ENCODE peak calls at places on chromosome 5, in ten cellular contexts. One of them, this sample, is unnamed.

GRCh38 chr5:96721351-96721970 is 59.3 kb downstream of the CAST start:
- DNase-seq in foreskin keratinocyte: no peak
- DNase-seq in NCI-H1105: no peak
- DNase-seq in AG04450: no peak
- DNase-seq in GM13977: no peak
- DNase-seq in stimulated activated CD4-positive, alpha-beta T cell treated with anti-CD3 and anti-CD28 coated beads, Interleukin-15, amount 100 ng/mL, for 1 hour: no peak
- DNase-seq in GM12865: no peak
- DNase-seq in left ventricle myocardium inferior: no peak
- DNase-seq in cardiac fibroblast: peak; percentile 58
- DNase-seq in activated T-helper 1 cell treated with Interleukin-2 at 50 U/mL for 16 hours: no peak
- DNase-seq in this sample: no peak

GRCh38 chr5:56305001-56305400 is 71.9 kb upstream of the ANKRD55 start:
- DNase-seq in NCI-H1105: no peak
- DNase-seq in GM12865: no peak
- DNase-seq in left ventricle myocardium inferior: no peak
- DNase-seq in GM13977: no peak
- DNase-seq in activated T-helper 1 cell treated with Interleukin-2 at 50 U/mL for 16 hours: no peak
- DNase-seq in AG04450: no peak
- DNase-seq in foreskin keratinocyte: no peak
- DNase-seq in cardiac fibroblast: no peak
- DNase-seq in stimulated activated CD4-positive, alpha-beta T cell treated with anti-CD3 and anti-CD28 coated beads, Interleukin-15, amount 100 ng/mL, for 1 hour: no peak
- DNase-seq in this sample: no peak

GRCh38 chr5:169197343-169197742 is 103.6 kb downstream of the SLIT3 start:
- DNase-seq in stimulated activated CD4-positive, alpha-beta T cell treated with anti-CD3 and anti-CD28 coated beads, Interleukin-15, amount 100 ng/mL, for 1 hour: no peak
- DNase-seq in cardiac fibroblast: peak; percentile 21
- DNase-seq in AG04450: no peak
- DNase-seq in left ventricle myocardium inferior: no peak
- DNase-seq in foreskin keratinocyte: no peak
- DNase-seq in NCI-H1105: no peak
- DNase-seq in GM13977: no peak
- DNase-seq in GM12865: no peak
- DNase-seq in activated T-helper 1 cell treated with Interleukin-2 at 50 U/mL for 16 hours: no peak
- DNase-seq in this sample: no peak

GRCh38 chr5:1542755-1543154 is 19.0 kb upstream of the LPCAT1 start:
- DNase-seq in activated T-helper 1 cell treated with Interleukin-2 at 50 U/mL for 16 hours: no peak
- DNase-seq in cardiac fibroblast: peak; percentile 89
- DNase-seq in left ventricle myocardium inferior: no peak
- DNase-seq in foreskin keratinocyte: peak; percentile 95
- DNase-seq in GM12865: no peak
- DNase-seq in stimulated activated CD4-positive, alpha-beta T cell treated with anti-CD3 and anti-CD28 coated beads, Interleukin-15, amount 100 ng/mL, for 1 hour: no peak
- DNase-seq in AG04450: no peak
- DNase-seq in NCI-H1105: no peak
- DNase-seq in GM13977: no peak
- DNase-seq in this sample: no peak

GRCh38 chr5:62691946-62692345 is 113.3 kb downstream of the LRRC70 start:
- DNase-seq in GM13977: no peak
- DNase-seq in NCI-H1105: no peak
- DNase-seq in GM12865: no peak
- DNase-seq in activated T-helper 1 cell treated with Interleukin-2 at 50 U/mL for 16 hours: no peak
- DNase-seq in cardiac fibroblast: no peak
- DNase-seq in left ventricle myocardium inferior: no peak
- DNase-seq in stimulated activated CD4-positive, alpha-beta T cell treated with anti-CD3 and anti-CD28 coated beads, Interleukin-15, amount 100 ng/mL, for 1 hour: no peak
- DNase-seq in foreskin keratinocyte: no peak
- DNase-seq in AG04450: no peak
- DNase-seq in this sample: no peak

GRCh38 chr5:124634820-124635323 is 111.6 kb downstream of the ZNF608 start:
- DNase-seq in AG04450: no peak
- DNase-seq in activated T-helper 1 cell treated with Interleukin-2 at 50 U/mL for 16 hours: no peak
- DNase-seq in NCI-H1105: no peak
- DNase-seq in foreskin keratinocyte: no peak
- DNase-seq in GM13977: no peak
- DNase-seq in left ventricle myocardium inferior: no peak
- DNase-seq in cardiac fibroblast: peak; percentile 46
- DNase-seq in stimulated activated CD4-positive, alpha-beta T cell treated with anti-CD3 and anti-CD28 coated beads, Interleukin-15, amount 100 ng/mL, for 1 hour: no peak
- DNase-seq in GM12865: no peak
- DNase-seq in this sample: no peak

GRCh38 chr5:163467682-163468081 is 7.2 kb downstream of the HMMR start:
- DNase-seq in activated T-helper 1 cell treated with Interleukin-2 at 50 U/mL for 16 hours: no peak
- DNase-seq in stimulated activated CD4-positive, alpha-beta T cell treated with anti-CD3 and anti-CD28 coated beads, Interleukin-15, amount 100 ng/mL, for 1 hour: no peak
- DNase-seq in GM13977: no peak
- DNase-seq in left ventricle myocardium inferior: no peak
- DNase-seq in AG04450: no peak
- DNase-seq in cardiac fibroblast: no peak
- DNase-seq in foreskin keratinocyte: no peak
- DNase-seq in GM12865: no peak
- DNase-seq in NCI-H1105: no peak
- DNase-seq in this sample: no peak

GRCh38 chr5:33662721-33663435 is 222.1 kb downstream of the TARS1 start:
- DNase-seq in NCI-H1105: no peak
- DNase-seq in GM13977: no peak
- DNase-seq in GM12865: no peak
- DNase-seq in foreskin keratinocyte: no peak
- DNase-seq in cardiac fibroblast: peak; percentile 74
- DNase-seq in stimulated activated CD4-positive, alpha-beta T cell treated with anti-CD3 and anti-CD28 coated beads, Interleukin-15, amount 100 ng/mL, for 1 hour: no peak
- DNase-seq in activated T-helper 1 cell treated with Interleukin-2 at 50 U/mL for 16 hours: no peak
- DNase-seq in AG04450: no peak
- DNase-seq in left ventricle myocardium inferior: no peak
- DNase-seq in this sample: no peak

GRCh38 chr5:13830536-13830935 is 114.0 kb downstream of the DNAH5 start:
- DNase-seq in left ventricle myocardium inferior: no peak
- DNase-seq in cardiac fibroblast: no peak
- DNase-seq in GM12865: no peak
- DNase-seq in activated T-helper 1 cell treated with Interleukin-2 at 50 U/mL for 16 hours: no peak
- DNase-seq in stimulated activated CD4-positive, alpha-beta T cell treated with anti-CD3 and anti-CD28 coated beads, Interleukin-15, amount 100 ng/mL, for 1 hour: no peak
- DNase-seq in foreskin keratinocyte: peak; percentile 79
- DNase-seq in AG04450: no peak
- DNase-seq in GM13977: no peak
- DNase-seq in NCI-H1105: no peak
- DNase-seq in this sample: no peak

GRCh38 chr5:119435436-119436132 is 16.7 kb upstream of the HSD17B4 start:
- DNase-seq in NCI-H1105: no peak
- DNase-seq in cardiac fibroblast: peak; percentile 67
- DNase-seq in left ventricle myocardium inferior: peak; percentile 55
- DNase-seq in stimulated activated CD4-positive, alpha-beta T cell treated with anti-CD3 and anti-CD28 coated beads, Interleukin-15, amount 100 ng/mL, for 1 hour: peak; percentile 49
- DNase-seq in activated T-helper 1 cell treated with Interleukin-2 at 50 U/mL for 16 hours: peak; percentile 51
- DNase-seq in AG04450: peak; percentile 23
- DNase-seq in GM12865: peak; percentile 84
- DNase-seq in GM13977: peak; percentile 26
- DNase-seq in foreskin keratinocyte: no peak
- DNase-seq in this sample: peak; percentile 72

GRCh38 chr5:6572825-6573380 is 59.9 kb downstream of the NSUN2 start:
- DNase-seq in foreskin keratinocyte: no peak
- DNase-seq in AG04450: no peak
- DNase-seq in NCI-H1105: no peak
- DNase-seq in cardiac fibroblast: no peak
- DNase-seq in left ventricle myocardium inferior: no peak
- DNase-seq in GM13977: no peak
- DNase-seq in stimulated activated CD4-positive, alpha-beta T cell treated with anti-CD3 and anti-CD28 coated beads, Interleukin-15, amount 100 ng/mL, for 1 hour: no peak
- DNase-seq in activated T-helper 1 cell treated with Interleukin-2 at 50 U/mL for 16 hours: no peak
- DNase-seq in GM12865: no peak
- DNase-seq in this sample: no peak

GRCh38 chr5:74272019-74272775 is 368.3 kb downstream of the ENC1 start:
- DNase-seq in GM13977: no peak
- DNase-seq in NCI-H1105: no peak
- DNase-seq in left ventricle myocardium inferior: no peak
- DNase-seq in AG04450: no peak
- DNase-seq in foreskin keratinocyte: peak; percentile 36
- DNase-seq in activated T-helper 1 cell treated with Interleukin-2 at 50 U/mL for 16 hours: no peak
- DNase-seq in stimulated activated CD4-positive, alpha-beta T cell treated with anti-CD3 and anti-CD28 coated beads, Interleukin-15, amount 100 ng/mL, for 1 hour: no peak
- DNase-seq in cardiac fibroblast: peak; percentile 19
- DNase-seq in GM12865: no peak
- DNase-seq in this sample: no peak

GRCh38 chr5:172180936-172181335 is 7.1 kb downstream of the STK10 start:
- DNase-seq in activated T-helper 1 cell treated with Interleukin-2 at 50 U/mL for 16 hours: no peak
- DNase-seq in left ventricle myocardium inferior: no peak
- DNase-seq in GM13977: no peak
- DNase-seq in GM12865: no peak
- DNase-seq in NCI-H1105: no peak
- DNase-seq in stimulated activated CD4-positive, alpha-beta T cell treated with anti-CD3 and anti-CD28 coated beads, Interleukin-15, amount 100 ng/mL, for 1 hour: no peak
- DNase-seq in foreskin keratinocyte: no peak
- DNase-seq in cardiac fibroblast: no peak
- DNase-seq in AG04450: no peak
- DNase-seq in this sample: no peak

GRCh38 chr5:156641690-156642089 is 208.4 kb upstream of the PPP1R2B start:
- DNase-seq in cardiac fibroblast: no peak
- DNase-seq in activated T-helper 1 cell treated with Interleukin-2 at 50 U/mL for 16 hours: no peak
- DNase-seq in foreskin keratinocyte: no peak
- DNase-seq in GM13977: no peak
- DNase-seq in stimulated activated CD4-positive, alpha-beta T cell treated with anti-CD3 and anti-CD28 coated beads, Interleukin-15, amount 100 ng/mL, for 1 hour: no peak
- DNase-seq in GM12865: no peak
- DNase-seq in AG04450: no peak
- DNase-seq in left ventricle myocardium inferior: no peak
- DNase-seq in NCI-H1105: no peak
- DNase-seq in this sample: no peak

GRCh38 chr5:135194573-135195266 is 160.7 kb upstream of the PITX1 start:
- DNase-seq in AG04450: no peak
- DNase-seq in left ventricle myocardium inferior: no peak
- DNase-seq in stimulated activated CD4-positive, alpha-beta T cell treated with anti-CD3 and anti-CD28 coated beads, Interleukin-15, amount 100 ng/mL, for 1 hour: no peak
- DNase-seq in NCI-H1105: no peak
- DNase-seq in GM13977: no peak
- DNase-seq in foreskin keratinocyte: no peak
- DNase-seq in cardiac fibroblast: peak; percentile 27
- DNase-seq in GM12865: no peak
- DNase-seq in activated T-helper 1 cell treated with Interleukin-2 at 50 U/mL for 16 hours: no peak
- DNase-seq in this sample: no peak

GRCh38 chr5:1437452-1437851 is 7.8 kb downstream of the SLC6A3 start:
- DNase-seq in cardiac fibroblast: peak; percentile 53
- DNase-seq in left ventricle myocardium inferior: no peak
- DNase-seq in activated T-helper 1 cell treated with Interleukin-2 at 50 U/mL for 16 hours: no peak
- DNase-seq in stimulated activated CD4-positive, alpha-beta T cell treated with anti-CD3 and anti-CD28 coated beads, Interleukin-15, amount 100 ng/mL, for 1 hour: no peak
- DNase-seq in AG04450: no peak
- DNase-seq in GM12865: no peak
- DNase-seq in GM13977: no peak
- DNase-seq in foreskin keratinocyte: peak; percentile 4
- DNase-seq in NCI-H1105: no peak
- DNase-seq in this sample: no peak

GRCh38 chr5:96683810-96684209 is 21.6 kb downstream of the CAST start:
- DNase-seq in activated T-helper 1 cell treated with Interleukin-2 at 50 U/mL for 16 hours: no peak
- DNase-seq in NCI-H1105: no peak
- DNase-seq in AG04450: no peak
- DNase-seq in foreskin keratinocyte: no peak
- DNase-seq in GM13977: no peak
- DNase-seq in GM12865: no peak
- DNase-seq in left ventricle myocardium inferior: no peak
- DNase-seq in cardiac fibroblast: no peak
- DNase-seq in stimulated activated CD4-positive, alpha-beta T cell treated with anti-CD3 and anti-CD28 coated beads, Interleukin-15, amount 100 ng/mL, for 1 hour: no peak
- DNase-seq in this sample: no peak

GRCh38 chr5:174384509-174384947 is 339.0 kb downstream of the NSG2 start:
- DNase-seq in cardiac fibroblast: peak; percentile 70
- DNase-seq in foreskin keratinocyte: no peak
- DNase-seq in GM12865: no peak
- DNase-seq in stimulated activated CD4-positive, alpha-beta T cell treated with anti-CD3 and anti-CD28 coated beads, Interleukin-15, amount 100 ng/mL, for 1 hour: no peak
- DNase-seq in left ventricle myocardium inferior: no peak
- DNase-seq in NCI-H1105: no peak
- DNase-seq in GM13977: no peak
- DNase-seq in activated T-helper 1 cell treated with Interleukin-2 at 50 U/mL for 16 hours: no peak
- DNase-seq in AG04450: peak; percentile 55
- DNase-seq in this sample: no peak

GRCh38 chr5:142966146-142966455 is 195.9 kb downstream of the ARHGAP26 start:
- DNase-seq in left ventricle myocardium inferior: no peak
- DNase-seq in GM12865: no peak
- DNase-seq in NCI-H1105: no peak
- DNase-seq in activated T-helper 1 cell treated with Interleukin-2 at 50 U/mL for 16 hours: no peak
- DNase-seq in cardiac fibroblast: no peak
- DNase-seq in AG04450: no peak
- DNase-seq in GM13977: no peak
- DNase-seq in stimulated activated CD4-positive, alpha-beta T cell treated with anti-CD3 and anti-CD28 coated beads, Interleukin-15, amount 100 ng/mL, for 1 hour: no peak
- DNase-seq in foreskin keratinocyte: no peak
- DNase-seq in this sample: no peak

GRCh38 chr5:61455179-61456006 is 123.3 kb downstream of the ZSWIM6 start:
- DNase-seq in foreskin keratinocyte: no peak
- DNase-seq in stimulated activated CD4-positive, alpha-beta T cell treated with anti-CD3 and anti-CD28 coated beads, Interleukin-15, amount 100 ng/mL, for 1 hour: no peak
- DNase-seq in AG04450: no peak
- DNase-seq in NCI-H1105: no peak
- DNase-seq in GM13977: no peak
- DNase-seq in left ventricle myocardium inferior: no peak
- DNase-seq in GM12865: no peak
- DNase-seq in cardiac fibroblast: no peak
- DNase-seq in activated T-helper 1 cell treated with Interleukin-2 at 50 U/mL for 16 hours: no peak
- DNase-seq in this sample: no peak

GRCh38 chr5:157476699-157477408 is 16.8 kb downstream of the NIPAL4 start:
- DNase-seq in GM13977: peak; percentile 76
- DNase-seq in activated T-helper 1 cell treated with Interleukin-2 at 50 U/mL for 16 hours: no peak
- DNase-seq in stimulated activated CD4-positive, alpha-beta T cell treated with anti-CD3 and anti-CD28 coated beads, Interleukin-15, amount 100 ng/mL, for 1 hour: no peak
- DNase-seq in AG04450: peak; percentile 37
- DNase-seq in cardiac fibroblast: peak; percentile 81
- DNase-seq in GM12865: peak; percentile 70
- DNase-seq in left ventricle myocardium inferior: no peak
- DNase-seq in foreskin keratinocyte: no peak
- DNase-seq in NCI-H1105: peak; percentile 54
- DNase-seq in this sample: no peak

GRCh38 chr5:54807421-54807820 is 178.0 kb downstream of the ESM1 start:
- DNase-seq in stimulated activated CD4-positive, alpha-beta T cell treated with anti-CD3 and anti-CD28 coated beads, Interleukin-15, amount 100 ng/mL, for 1 hour: no peak
- DNase-seq in cardiac fibroblast: peak; percentile 86
- DNase-seq in GM13977: no peak
- DNase-seq in left ventricle myocardium inferior: no peak
- DNase-seq in GM12865: no peak
- DNase-seq in activated T-helper 1 cell treated with Interleukin-2 at 50 U/mL for 16 hours: no peak
- DNase-seq in NCI-H1105: no peak
- DNase-seq in AG04450: peak; percentile 46
- DNase-seq in foreskin keratinocyte: peak; percentile 42
- DNase-seq in this sample: no peak

GRCh38 chr5:93676707-93677106 is 64.7 kb downstream of the POU5F2 start:
- DNase-seq in GM13977: no peak
- DNase-seq in GM12865: no peak
- DNase-seq in foreskin keratinocyte: no peak
- DNase-seq in AG04450: no peak
- DNase-seq in left ventricle myocardium inferior: no peak
- DNase-seq in NCI-H1105: no peak
- DNase-seq in activated T-helper 1 cell treated with Interleukin-2 at 50 U/mL for 16 hours: no peak
- DNase-seq in stimulated activated CD4-positive, alpha-beta T cell treated with anti-CD3 and anti-CD28 coated beads, Interleukin-15, amount 100 ng/mL, for 1 hour: no peak
- DNase-seq in cardiac fibroblast: no peak
- DNase-seq in this sample: peak; percentile 58

GRCh38 chr5:142982821-142983200 is 212.6 kb downstream of the ARHGAP26 start:
- DNase-seq in cardiac fibroblast: no peak
- DNase-seq in foreskin keratinocyte: no peak
- DNase-seq in GM13977: no peak
- DNase-seq in stimulated activated CD4-positive, alpha-beta T cell treated with anti-CD3 and anti-CD28 coated beads, Interleukin-15, amount 100 ng/mL, for 1 hour: no peak
- DNase-seq in NCI-H1105: no peak
- DNase-seq in activated T-helper 1 cell treated with Interleukin-2 at 50 U/mL for 16 hours: no peak
- DNase-seq in AG04450: no peak
- DNase-seq in GM12865: peak; percentile 41
- DNase-seq in left ventricle myocardium inferior: no peak
- DNase-seq in this sample: no peak

GRCh38 chr5:118952992-118953651 is 35.2 kb downstream of the DTWD2 start:
- DNase-seq in AG04450: no peak
- DNase-seq in stimulated activated CD4-positive, alpha-beta T cell treated with anti-CD3 and anti-CD28 coated beads, Interleukin-15, amount 100 ng/mL, for 1 hour: no peak
- DNase-seq in GM12865: no peak
- DNase-seq in left ventricle myocardium inferior: no peak
- DNase-seq in cardiac fibroblast: no peak
- DNase-seq in foreskin keratinocyte: no peak
- DNase-seq in activated T-helper 1 cell treated with Interleukin-2 at 50 U/mL for 16 hours: no peak
- DNase-seq in NCI-H1105: no peak
- DNase-seq in GM13977: no peak
- DNase-seq in this sample: no peak

GRCh38 chr5:96528816-96529474 is 95.9 kb upstream of the PCSK1 start:
- DNase-seq in left ventricle myocardium inferior: no peak
- DNase-seq in AG04450: no peak
- DNase-seq in NCI-H1105: no peak
- DNase-seq in GM12865: no peak
- DNase-seq in GM13977: no peak
- DNase-seq in cardiac fibroblast: no peak
- DNase-seq in stimulated activated CD4-positive, alpha-beta T cell treated with anti-CD3 and anti-CD28 coated beads, Interleukin-15, amount 100 ng/mL, for 1 hour: no peak
- DNase-seq in foreskin keratinocyte: no peak
- DNase-seq in activated T-helper 1 cell treated with Interleukin-2 at 50 U/mL for 16 hours: no peak
- DNase-seq in this sample: no peak

GRCh38 chr5:153498516-153498915 is 8.0 kb downstream of the GRIA1 start:
- DNase-seq in GM13977: no peak
- DNase-seq in stimulated activated CD4-positive, alpha-beta T cell treated with anti-CD3 and anti-CD28 coated beads, Interleukin-15, amount 100 ng/mL, for 1 hour: no peak
- DNase-seq in activated T-helper 1 cell treated with Interleukin-2 at 50 U/mL for 16 hours: no peak
- DNase-seq in GM12865: no peak
- DNase-seq in left ventricle myocardium inferior: no peak
- DNase-seq in AG04450: no peak
- DNase-seq in foreskin keratinocyte: no peak
- DNase-seq in NCI-H1105: no peak
- DNase-seq in cardiac fibroblast: peak; percentile 46
- DNase-seq in this sample: no peak

GRCh38 chr5:39998518-39998917 is 573.7 kb upstream of the DAB2 start:
- DNase-seq in GM12865: no peak
- DNase-seq in AG04450: peak; percentile 1
- DNase-seq in foreskin keratinocyte: no peak
- DNase-seq in activated T-helper 1 cell treated with Interleukin-2 at 50 U/mL for 16 hours: no peak
- DNase-seq in left ventricle myocardium inferior: no peak
- DNase-seq in NCI-H1105: no peak
- DNase-seq in stimulated activated CD4-positive, alpha-beta T cell treated with anti-CD3 and anti-CD28 coated beads, Interleukin-15, amount 100 ng/mL, for 1 hour: no peak
- DNase-seq in cardiac fibroblast: no peak
- DNase-seq in GM13977: no peak
- DNase-seq in this sample: no peak